ENCODE peak calls at places on chromosomes 12 and 14, in seven cellular contexts. One of them, this sample, is unnamed. For H3K4me1, the result is how much of the 10 kb centered on the place peaks cover.

GRCh38 chr12:112443916-112444315 is 25.2 kb downstream of the PTPN11 start:
- DNase-seq in tibial artery: no peak
- DNase-seq in left ventricle myocardium inferior: no peak
- DNase-seq in mucosa of descending colon: no peak
- DNase-seq in BE2C: no peak
- DNase-seq in stomach: no peak
- DNase-seq in lower lobe of right lung: no peak
- DNase-seq in this sample: no peak

GRCh38 chr12:88325076-88325827 is 183.1 kb downstream of the TMTC3 start:
- DNase-seq in mucosa of descending colon: no peak
- DNase-seq in BE2C: no peak
- DNase-seq in left ventricle myocardium inferior: no peak
- DNase-seq in lower lobe of right lung: no peak
- DNase-seq in tibial artery: no peak
- DNase-seq in stomach: no peak
- DNase-seq in this sample: no peak

GRCh38 chr14:69039287-69039628 is 60.2 kb upstream of the ACTN1 start:
- DNase-seq in tibial artery: no peak
- DNase-seq in stomach: no peak
- DNase-seq in lower lobe of right lung: no peak
- DNase-seq in BE2C: no peak
- DNase-seq in mucosa of descending colon: no peak
- DNase-seq in left ventricle myocardium inferior: no peak
- DNase-seq in this sample: no peak

GRCh38 chr12:131909596-131910219 is 15.3 kb downstream of the ULK1 start:
- DNase-seq in lower lobe of right lung: no peak
- DNase-seq in stomach: no peak
- DNase-seq in BE2C: peak
- DNase-seq in tibial artery: peak
- DNase-seq in mucosa of descending colon: no peak
- DNase-seq in left ventricle myocardium inferior: no peak
- DNase-seq in this sample: no peak

GRCh38 chr12:39613525-39613924 is 6.1 kb downstream of the ABCD2 start:
- DNase-seq in tibial artery: no peak
- DNase-seq in mucosa of descending colon: no peak
- DNase-seq in BE2C: no peak
- DNase-seq in left ventricle myocardium inferior: no peak
- DNase-seq in stomach: no peak
- DNase-seq in lower lobe of right lung: no peak
- DNase-seq in this sample: no peak

GRCh38 chr14:60106341-60106740 is 14.6 kb downstream of the PCNX4 start:
- DNase-seq in BE2C: no peak
- DNase-seq in stomach: no peak
- DNase-seq in left ventricle myocardium inferior: no peak
- DNase-seq in tibial artery: no peak
- DNase-seq in lower lobe of right lung: no peak
- DNase-seq in mucosa of descending colon: no peak
- DNase-seq in this sample: no peak

GRCh38 chr12:25806271-25806670 is 152.2 kb upstream of the RASSF8 start:
- DNase-seq in mucosa of descending colon: no peak
- DNase-seq in left ventricle myocardium inferior: no peak
- DNase-seq in BE2C: no peak
- DNase-seq in stomach: no peak
- DNase-seq in tibial artery: no peak
- DNase-seq in lower lobe of right lung: no peak
- DNase-seq in this sample: no peak

GRCh38 chr12:54173066-54173726 is 15.6 kb downstream of the SMUG1 start:
- DNase-seq in left ventricle myocardium inferior: peak
- DNase-seq in lower lobe of right lung: peak
- DNase-seq in stomach: peak
- DNase-seq in mucosa of descending colon: peak
- DNase-seq in BE2C: peak
- DNase-seq in tibial artery: no peak
- DNase-seq in this sample: peak

GRCh38 chr14:63295991-63296630 is 22.6 kb downstream of the GPHB5 start:
- DNase-seq in stomach: no peak
- DNase-seq in left ventricle myocardium inferior: no peak
- DNase-seq in tibial artery: no peak
- DNase-seq in lower lobe of right lung: no peak
- DNase-seq in BE2C: no peak
- DNase-seq in mucosa of descending colon: no peak
- DNase-seq in this sample: no peak

GRCh38 chr14:50768693-50769092 is 62.3 kb downstream of the NIN start:
- DNase-seq in lower lobe of right lung: no peak
- DNase-seq in tibial artery: no peak
- DNase-seq in mucosa of descending colon: no peak
- DNase-seq in left ventricle myocardium inferior: no peak
- DNase-seq in stomach: no peak
- DNase-seq in BE2C: no peak
- DNase-seq in this sample: no peak
- H3K4me1 ChIP-seq in lower lobe of right lung: under half
- H3K4me1 ChIP-seq in tibial artery: under half
- H3K4me1 ChIP-seq in mucosa of descending colon: under half
- H3K4me1 ChIP-seq in left ventricle myocardium inferior: under half
- H3K4me1 ChIP-seq in stomach: under half
- H3K4me1 ChIP-seq in BE2C: under half
- H3K4me1 ChIP-seq in this sample: under half

GRCh38 chr12:55842681-55843429 is at the start of gene MMP19:
- DNase-seq in lower lobe of right lung: no peak
- DNase-seq in tibial artery: peak
- DNase-seq in BE2C: no peak
- DNase-seq in left ventricle myocardium inferior: no peak
- DNase-seq in mucosa of descending colon: no peak
- DNase-seq in stomach: no peak
- DNase-seq in this sample: no peak
- H3K4me3 ChIP-seq in lower lobe of right lung: peak
- H3K4me3 ChIP-seq in tibial artery: peak
- H3K4me3 ChIP-seq in BE2C: no peak
- H3K4me3 ChIP-seq in left ventricle myocardium inferior: peak
- H3K4me3 ChIP-seq in mucosa of descending colon: no peak
- H3K4me3 ChIP-seq in stomach: peak
- H3K4me3 ChIP-seq in this sample: peak

DNA sequence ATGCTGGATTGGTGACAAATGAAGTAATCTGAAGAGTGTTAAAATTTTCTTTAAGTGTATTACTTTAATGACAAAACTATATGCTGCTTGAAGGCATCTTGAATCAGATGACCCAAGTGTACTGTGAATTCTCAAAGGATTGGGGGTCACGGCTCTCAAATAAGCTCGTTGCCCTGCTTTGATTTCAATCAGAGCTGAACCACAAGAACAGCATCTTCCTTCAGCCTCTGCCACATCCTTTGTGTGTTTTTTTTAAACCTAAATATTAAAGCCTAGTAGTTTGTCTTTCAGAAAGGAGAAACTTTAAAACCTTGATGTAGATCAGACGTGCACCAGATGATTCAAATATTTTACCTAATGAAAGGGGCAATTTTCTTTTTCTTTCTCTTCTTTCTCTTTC is 11.7 kb downstream of the ELK3 start:
- DNase-seq in tibial artery: no peak
- DNase-seq in lower lobe of right lung: no peak
- DNase-seq in mucosa of descending colon: no peak
- DNase-seq in stomach: no peak
- DNase-seq in BE2C: no peak
- DNase-seq in left ventricle myocardium inferior: no peak
- DNase-seq in this sample: no peak
- H3K4me1 ChIP-seq in tibial artery: under half
- H3K4me1 ChIP-seq in lower lobe of right lung: under half
- H3K4me1 ChIP-seq in mucosa of descending colon: under half
- H3K4me1 ChIP-seq in stomach: under half
- H3K4me1 ChIP-seq in BE2C: under half
- H3K4me1 ChIP-seq in left ventricle myocardium inferior: half or more
- H3K4me1 ChIP-seq in this sample: under half

GRCh38 chr12:14923944-14924343 is 14.4 kb downstream of the ERP27 start:
- DNase-seq in BE2C: no peak
- DNase-seq in lower lobe of right lung: no peak
- DNase-seq in stomach: no peak
- DNase-seq in left ventricle myocardium inferior: no peak
- DNase-seq in tibial artery: no peak
- DNase-seq in mucosa of descending colon: no peak
- DNase-seq in this sample: no peak

GRCh38 chr12:14920475-14921126 is 17.7 kb downstream of the ERP27 start:
- DNase-seq in mucosa of descending colon: no peak
- DNase-seq in tibial artery: no peak
- DNase-seq in lower lobe of right lung: no peak
- DNase-seq in BE2C: no peak
- DNase-seq in left ventricle myocardium inferior: no peak
- DNase-seq in stomach: no peak
- DNase-seq in this sample: no peak

GRCh38 chr12:14921218-14921617 is 17.1 kb downstream of the ERP27 start:
- DNase-seq in tibial artery: no peak
- DNase-seq in stomach: no peak
- DNase-seq in left ventricle myocardium inferior: no peak
- DNase-seq in lower lobe of right lung: no peak
- DNase-seq in mucosa of descending colon: no peak
- DNase-seq in BE2C: no peak
- DNase-seq in this sample: no peak

GRCh38 chr12:14927267-14927666 is 11.1 kb downstream of the ERP27 start:
- DNase-seq in BE2C: no peak
- DNase-seq in tibial artery: no peak
- DNase-seq in mucosa of descending colon: no peak
- DNase-seq in stomach: no peak
- DNase-seq in left ventricle myocardium inferior: no peak
- DNase-seq in lower lobe of right lung: no peak
- DNase-seq in this sample: no peak

GRCh38 chr12:14924541-14924940 is 13.8 kb downstream of the ERP27 start:
- DNase-seq in stomach: no peak
- DNase-seq in mucosa of descending colon: no peak
- DNase-seq in tibial artery: no peak
- DNase-seq in left ventricle myocardium inferior: no peak
- DNase-seq in BE2C: no peak
- DNase-seq in lower lobe of right lung: no peak
- DNase-seq in this sample: no peak
- H3K4me3 ChIP-seq in stomach: no peak
- H3K4me3 ChIP-seq in mucosa of descending colon: no peak
- H3K4me3 ChIP-seq in tibial artery: no peak
- H3K4me3 ChIP-seq in left ventricle myocardium inferior: no peak
- H3K4me3 ChIP-seq in BE2C: no peak
- H3K4me3 ChIP-seq in lower lobe of right lung: no peak
- H3K4me3 ChIP-seq in this sample: no peak

DNA sequence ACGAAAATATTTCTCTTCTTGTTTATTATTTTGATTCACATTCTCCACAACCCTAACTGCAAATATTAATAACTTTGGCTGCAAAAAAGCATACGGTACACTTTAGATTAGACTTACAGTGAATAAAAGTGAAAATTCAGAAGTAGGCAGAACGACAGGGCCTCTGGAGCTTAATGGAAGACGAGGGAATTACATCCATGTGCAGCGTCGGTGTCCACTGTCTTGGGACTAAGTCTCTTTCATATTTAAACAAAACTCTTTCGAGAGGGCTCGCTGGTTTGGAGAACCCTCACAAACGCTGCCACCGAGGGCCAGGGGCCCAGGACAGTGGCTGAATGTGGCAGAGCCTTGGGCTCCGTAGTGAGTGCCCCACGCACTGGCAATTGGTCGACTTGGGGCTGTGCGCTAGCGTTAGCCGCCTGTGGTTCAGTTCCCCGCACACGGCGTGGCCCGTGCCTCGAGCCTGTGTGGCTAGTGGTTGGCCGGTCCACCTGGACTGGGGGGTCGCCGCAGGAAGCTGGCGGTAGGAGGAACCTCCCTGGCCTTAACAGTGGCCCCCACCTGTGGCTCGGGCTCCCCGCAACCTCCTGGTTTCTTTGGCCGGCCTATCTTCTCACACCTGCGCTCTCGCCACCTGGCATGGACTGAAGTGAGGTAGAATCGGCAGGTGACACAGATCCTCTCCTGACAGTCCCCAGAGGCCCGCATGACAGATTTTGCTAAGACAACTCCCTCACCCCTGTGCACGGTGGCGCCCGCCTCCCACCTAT is 739 bp upstream of the PAX9 start:
- DNase-seq in BE2C: no peak
- DNase-seq in stomach: no peak
- DNase-seq in mucosa of descending colon: peak
- DNase-seq in tibial artery: no peak
- DNase-seq in lower lobe of right lung: no peak
- DNase-seq in left ventricle myocardium inferior: no peak
- DNase-seq in this sample: peak
- H3K4me1 ChIP-seq in BE2C: under half
- H3K4me1 ChIP-seq in stomach: half or more
- H3K4me1 ChIP-seq in mucosa of descending colon: half or more
- H3K4me1 ChIP-seq in tibial artery: half or more
- H3K4me1 ChIP-seq in lower lobe of right lung: half or more
- H3K4me1 ChIP-seq in left ventricle myocardium inferior: half or more
- H3K4me1 ChIP-seq in this sample: under half

GRCh38 chr14:104865631-104866441 is 768 bp downstream of the CEP170B start:
- DNase-seq in mucosa of descending colon: peak
- DNase-seq in BE2C: peak
- DNase-seq in lower lobe of right lung: peak
- DNase-seq in left ventricle myocardium inferior: peak
- DNase-seq in tibial artery: peak
- DNase-seq in stomach: peak
- DNase-seq in this sample: peak

GRCh38 chr14:104863923-104864266 is 1.2 kb upstream of the CEP170B start:
- DNase-seq in stomach: no peak
- DNase-seq in lower lobe of right lung: no peak
- DNase-seq in left ventricle myocardium inferior: no peak
- DNase-seq in BE2C: peak
- DNase-seq in tibial artery: peak
- DNase-seq in mucosa of descending colon: no peak
- DNase-seq in this sample: peak

GRCh38 chr14:104865069-104865630 is at the start of gene CEP170B:
- DNase-seq in lower lobe of right lung: peak
- DNase-seq in stomach: peak
- DNase-seq in tibial artery: peak
- DNase-seq in left ventricle myocardium inferior: peak
- DNase-seq in mucosa of descending colon: peak
- DNase-seq in BE2C: peak
- DNase-seq in this sample: peak

GRCh38 chr14:104863131-104863862 is 1.8 kb upstream of the CEP170B start:
- DNase-seq in left ventricle myocardium inferior: peak
- DNase-seq in BE2C: no peak
- DNase-seq in tibial artery: no peak
- DNase-seq in mucosa of descending colon: peak
- DNase-seq in stomach: no peak
- DNase-seq in lower lobe of right lung: no peak
- DNase-seq in this sample: peak

DNA sequence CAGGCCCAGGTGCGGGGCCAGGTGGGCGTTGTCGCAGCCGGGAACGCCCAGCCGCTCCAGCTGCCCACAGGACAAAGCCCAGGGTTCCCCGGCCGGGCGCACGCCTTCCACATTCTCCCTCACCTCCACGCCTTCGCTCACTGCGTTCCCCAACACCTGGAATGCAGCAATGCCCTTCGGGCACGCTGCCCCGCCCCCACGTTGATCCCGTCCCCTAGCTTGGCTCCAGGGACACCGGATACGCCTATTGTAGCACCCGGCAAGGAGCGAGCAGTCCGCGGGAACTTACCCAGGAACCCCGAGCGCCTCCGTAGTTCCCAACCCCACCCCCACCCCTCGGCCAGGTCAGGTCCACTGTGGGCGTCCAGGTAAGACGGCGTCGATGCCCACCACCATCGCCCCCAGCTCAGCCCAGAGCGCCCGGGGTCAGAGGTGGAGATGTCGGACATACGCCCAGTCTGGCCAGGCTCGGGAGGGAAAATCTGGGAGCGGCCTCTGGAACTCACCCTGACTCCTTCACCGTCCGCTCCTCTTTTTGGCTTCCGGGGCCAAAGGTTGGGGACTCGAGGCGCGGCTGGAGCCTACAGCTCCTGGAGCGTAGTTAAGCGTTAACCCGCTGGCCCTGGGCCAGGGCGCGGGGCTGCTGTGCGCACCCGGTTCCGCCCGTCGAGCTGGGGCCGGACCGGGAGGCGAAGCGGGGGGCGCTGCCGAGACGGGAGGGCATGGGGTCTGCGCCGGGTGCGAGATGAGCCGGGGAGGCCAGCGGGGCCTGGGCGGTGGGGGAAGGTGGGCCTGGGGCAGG is 600 bp upstream of the CEP170B start:
- DNase-seq in stomach: peak
- DNase-seq in tibial artery: peak
- DNase-seq in mucosa of descending colon: peak
- DNase-seq in BE2C: peak
- DNase-seq in left ventricle myocardium inferior: peak
- DNase-seq in lower lobe of right lung: peak
- DNase-seq in this sample: peak
- H3K4me3 ChIP-seq in stomach: peak
- H3K4me3 ChIP-seq in tibial artery: peak
- H3K4me3 ChIP-seq in mucosa of descending colon: peak
- H3K4me3 ChIP-seq in BE2C: peak
- H3K4me3 ChIP-seq in left ventricle myocardium inferior: peak
- H3K4me3 ChIP-seq in lower lobe of right lung: peak
- H3K4me3 ChIP-seq in this sample: peak